ENCODE peak calls at places on chromosomes 11 and 22, in seven cellular contexts. One of them, this sample, is unnamed.
A peak's percentile ranks its signal among the peaks of the same experiment; 100 is the strongest.

GRCh38 chr11:35549787-35550186 is 24.4 kb upstream of the PAMR1 start:
- DNase-seq in BJ: peak; percentile 88
- DNase-seq in cardiac muscle cell: peak; percentile 85
- DNase-seq in pancreas: no peak
- DNase-seq in lower lobe of right lung: peak; percentile 51
- DNase-seq in mucosa of descending colon: no peak
- DNase-seq in fibroblast of lung: peak; percentile 99
- DNase-seq in this sample: peak; percentile 93

GRCh38 chr11:123580557-123581275 is 73.7 kb downstream of the SCN3B start:
- DNase-seq in pancreas: peak; percentile 63
- DNase-seq in lower lobe of right lung: peak; percentile 83
- DNase-seq in cardiac muscle cell: peak; percentile 53
- DNase-seq in fibroblast of lung: peak; percentile 10
- DNase-seq in BJ: no peak
- DNase-seq in mucosa of descending colon: peak; percentile 66
- DNase-seq in this sample: peak; percentile 59

GRCh38 chr11:110356769-110357671 is 60.6 kb upstream of the RDX start:
- DNase-seq in pancreas: peak; percentile 27
- DNase-seq in BJ: peak; percentile 6
- DNase-seq in fibroblast of lung: peak; percentile 54
- DNase-seq in cardiac muscle cell: peak; percentile 17
- DNase-seq in mucosa of descending colon: no peak
- DNase-seq in lower lobe of right lung: no peak
- DNase-seq in this sample: no peak

GRCh38 chr11:1880746-1881441 is 10.8 kb downstream of the PRR33 start:
- DNase-seq in cardiac muscle cell: no peak
- DNase-seq in BJ: no peak
- DNase-seq in fibroblast of lung: no peak
- DNase-seq in pancreas: no peak
- DNase-seq in lower lobe of right lung: no peak
- DNase-seq in mucosa of descending colon: no peak
- DNase-seq in this sample: no peak

GRCh38 chr11:66529069-66529468 is 16.8 kb downstream of the ZDHHC24 start:
- DNase-seq in mucosa of descending colon: no peak
- DNase-seq in pancreas: no peak
- DNase-seq in lower lobe of right lung: no peak
- DNase-seq in BJ: no peak
- DNase-seq in cardiac muscle cell: no peak
- DNase-seq in fibroblast of lung: no peak
- DNase-seq in this sample: no peak

GRCh38 chr11:29119691-29120328 is 897.0 kb downstream of the KCNA4 start:
- DNase-seq in mucosa of descending colon: peak; percentile 9
- DNase-seq in fibroblast of lung: peak; percentile 95
- DNase-seq in cardiac muscle cell: peak; percentile 79
- DNase-seq in BJ: peak; percentile 77
- DNase-seq in pancreas: no peak
- DNase-seq in lower lobe of right lung: no peak
- DNase-seq in this sample: peak; percentile 86

GRCh38 chr11:31856248-31856647 is 45.1 kb upstream of the PAX6 start:
- DNase-seq in mucosa of descending colon: no peak
- DNase-seq in pancreas: no peak
- DNase-seq in cardiac muscle cell: no peak
- DNase-seq in lower lobe of right lung: no peak
- DNase-seq in fibroblast of lung: no peak
- DNase-seq in BJ: no peak
- DNase-seq in this sample: peak; percentile 78

GRCh38 chr11:106463154-106463553 is 385.7 kb downstream of the AASDHPPT start:
- DNase-seq in mucosa of descending colon: no peak
- DNase-seq in pancreas: no peak
- DNase-seq in lower lobe of right lung: no peak
- DNase-seq in cardiac muscle cell: peak; percentile 25
- DNase-seq in fibroblast of lung: no peak
- DNase-seq in BJ: no peak
- DNase-seq in this sample: no peak

GRCh38 chr11:28798286-28798685 is 690.1 kb downstream of the METTL15 start:
- DNase-seq in mucosa of descending colon: no peak
- DNase-seq in BJ: no peak
- DNase-seq in lower lobe of right lung: no peak
- DNase-seq in cardiac muscle cell: no peak
- DNase-seq in fibroblast of lung: peak; percentile 36
- DNase-seq in pancreas: no peak
- DNase-seq in this sample: no peak

GRCh38 chr22:17777005-17777716 is 2.9 kb upstream of the BID start:
- DNase-seq in pancreas: no peak
- DNase-seq in cardiac muscle cell: no peak
- DNase-seq in lower lobe of right lung: peak; percentile 75
- DNase-seq in BJ: no peak
- DNase-seq in fibroblast of lung: no peak
- DNase-seq in mucosa of descending colon: peak; percentile 62
- DNase-seq in this sample: no peak

GRCh38 chr22:34709641-34710040 is 356.3 kb upstream of the ISX start:
- DNase-seq in mucosa of descending colon: no peak
- DNase-seq in lower lobe of right lung: no peak
- DNase-seq in cardiac muscle cell: no peak
- DNase-seq in pancreas: no peak
- DNase-seq in BJ: no peak
- DNase-seq in fibroblast of lung: no peak
- DNase-seq in this sample: peak; percentile 2

GRCh38 chr11:19225599-19225998 is 15.1 kb downstream of the E2F8 start:
- DNase-seq in pancreas: no peak
- DNase-seq in mucosa of descending colon: peak; percentile 47
- DNase-seq in fibroblast of lung: no peak
- DNase-seq in lower lobe of right lung: no peak
- DNase-seq in cardiac muscle cell: no peak
- DNase-seq in BJ: no peak
- DNase-seq in this sample: no peak
- H3K36me3 ChIP-seq in pancreas: no peaks in the 10 kb centered on the region
- H3K36me3 ChIP-seq in mucosa of descending colon: no peaks in the 10 kb centered on the region
- H3K36me3 ChIP-seq in fibroblast of lung: no peaks in the 10 kb centered on the region
- H3K36me3 ChIP-seq in lower lobe of right lung: no peaks in the 10 kb centered on the region
- H3K36me3 ChIP-seq in cardiac muscle cell: peaks cover 36% of the 10 kb centered on the region
- H3K36me3 ChIP-seq in BJ: no peaks in the 10 kb centered on the region
- H3K36me3 ChIP-seq in this sample: peaks cover 2% of the 10 kb centered on the region

GRCh38 chr22:32474635-32475427 is at the start of gene FBXO7:
- DNase-seq in fibroblast of lung: peak; percentile 92
- DNase-seq in BJ: peak; percentile 26
- DNase-seq in cardiac muscle cell: peak; percentile 96
- DNase-seq in lower lobe of right lung: peak; percentile 95
- DNase-seq in mucosa of descending colon: peak; percentile 93
- DNase-seq in pancreas: peak; percentile 91
- DNase-seq in this sample: peak; percentile 65
- TF ChIP-seq CTCF in fibroblast of lung: peak; percentile 46
- TF ChIP-seq CTCF in BJ: peak; percentile 60
- TF ChIP-seq CTCF in cardiac muscle cell: peak; percentile 24
- TF ChIP-seq CTCF in lower lobe of right lung: no peak
- TF ChIP-seq CTCF in mucosa of descending colon: no peak
- TF ChIP-seq CTCF in pancreas: no peak
- TF ChIP-seq CTCF in this sample: peak; percentile 35

DNA sequence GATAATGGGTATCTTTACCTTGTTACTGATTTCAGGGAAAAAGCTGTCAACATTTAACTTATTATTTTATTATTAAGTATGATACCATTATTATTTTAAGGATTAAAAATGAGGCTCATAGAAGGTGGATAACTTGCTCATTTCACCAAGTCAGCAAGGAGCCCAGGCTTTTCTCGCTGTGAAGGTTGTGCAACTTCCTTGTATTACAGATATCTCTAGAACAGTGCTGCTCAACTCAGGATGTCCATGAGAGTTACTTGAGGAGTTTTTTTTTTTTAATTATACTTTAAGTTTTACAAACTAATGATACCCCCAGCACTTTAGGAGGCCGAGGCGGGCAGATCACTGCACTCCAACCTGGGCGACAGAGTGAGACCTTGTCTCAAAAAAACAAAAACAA is 98.2 kb downstream of the INSC start:
- DNase-seq in mucosa of descending colon: no peak
- DNase-seq in BJ: no peak
- DNase-seq in lower lobe of right lung: no peak
- DNase-seq in cardiac muscle cell: peak; percentile 47
- DNase-seq in pancreas: no peak
- DNase-seq in fibroblast of lung: no peak
- DNase-seq in this sample: peak; percentile 23
- H3K4me3 ChIP-seq in mucosa of descending colon: no peak overlapping the region
- H3K4me3 ChIP-seq in BJ: no peak overlapping the region
- H3K4me3 ChIP-seq in lower lobe of right lung: no peak overlapping the region
- H3K4me3 ChIP-seq in cardiac muscle cell: no peak overlapping the region
- H3K4me3 ChIP-seq in pancreas: no peak overlapping the region
- H3K4me3 ChIP-seq in fibroblast of lung: no peak overlapping the region
- H3K4me3 ChIP-seq in this sample: no peak overlapping the region

GRCh38 chr11:108293229-108293628 is 70.4 kb downstream of the ATM start:
- DNase-seq in pancreas: no peak
- DNase-seq in fibroblast of lung: no peak
- DNase-seq in cardiac muscle cell: no peak
- DNase-seq in BJ: no peak
- DNase-seq in mucosa of descending colon: no peak
- DNase-seq in lower lobe of right lung: no peak
- DNase-seq in this sample: no peak
- H3K36me3 ChIP-seq in pancreas: peaks cover 46% of the 10 kb centered on the region
- H3K36me3 ChIP-seq in fibroblast of lung: peaks cover 5% of the 10 kb centered on the region
- H3K36me3 ChIP-seq in cardiac muscle cell: peaks cover 44% of the 10 kb centered on the region
- H3K36me3 ChIP-seq in BJ: peaks cover 1% of the 10 kb centered on the region
- H3K36me3 ChIP-seq in mucosa of descending colon: no peaks in the 10 kb centered on the region
- H3K36me3 ChIP-seq in lower lobe of right lung: peaks cover 95% of the 10 kb centered on the region
- H3K36me3 ChIP-seq in this sample: no peaks in the 10 kb centered on the region